ENCODE peak calls at places on chromosomes 13 and 19, in eight cellular contexts. A is SJCRH30, X is ovary, G is GM23338, L is thyroid gland, D is AG09309, T is heart right ventricle, B is kidney. E is an unnamed sample.

GRCh38 chr13:19781526-19781925 is 1.2 kb downstream of the PSPC1 start:
- DNase-seq in A (no peak), X (no peak), G (no peak), L (no peak), D (no peak), T (no peak), B (no peak), E (peak)

GRCh38 chr13:37106642-37107041 is 1.2 kb upstream of the CSNK1A1L start:
- DNase-seq in A (no peak), X (no peak), G (peak), L (no peak), D (no peak), T (no peak), B (no peak), E (peak)

GRCh38 chr19:39037194-39037593 is 4.8 kb upstream of the FBXO27 start:
- DNase-seq in A (no peak), X (no peak), G (no peak), L (no peak), D (no peak), T (no peak), B (no peak), E (no peak)

GRCh38 chr13:98054301-98054700 is 88.6 kb upstream of the FARP1 start:
- DNase-seq in A (no peak), X (no peak), G (peak), L (no peak), D (no peak), T (no peak), B (no peak), E (no peak)

GRCh38 chr19:6730153-6730804 is 7.1 kb downstream of the GPR108 start:
- DNase-seq in A (peak), X (peak), G (peak), L (peak), D (no peak), T (no peak), B (peak), E (peak)

GRCh38 chr13:110017379-110017778 is 231.0 kb upstream of the IRS2 start:
- DNase-seq in A (peak), X (no peak), G (peak), L (no peak), D (peak), T (no peak), B (no peak), E (peak)

GRCh38 chr19:19642506-19643157 is 825 bp downstream of the GMIP start:
- DNase-seq in A (peak), X (no peak), G (no peak), L (no peak), D (no peak), T (no peak), B (no peak), E (no peak)

GRCh38 chr19:38251564-38252051 is 4.6 kb downstream of the PPP1R14A start:
- DNase-seq in A (peak), X (peak), G (peak), L (no peak), D (no peak), T (peak), B (peak), E (peak)

GRCh38 chr19:10603084-10603872 is 16.2 kb upstream of the AP1M2 start:
- DNase-seq in A (peak), X (peak), G (peak), L (peak), D (no peak), T (peak), B (peak), E (peak)

GRCh38 chr13:73832203-73832602 is 302.0 kb downstream of the KLF12 start:
- DNase-seq in A (no peak), X (no peak), G (no peak), L (no peak), D (no peak), T (no peak), B (no peak), E (no peak)